ENCODE peak calls at places on chromosome 3, in seven cellular contexts. L, K, P, E, S, B and M are unnamed samples.
A peak's percentile ranks its signal among the peaks of the same experiment; 100 is the strongest.

GRCh38 chr3:134650431-134651346 is at the start of gene KY:
- DNase-seq in K (peak; percentile 56), S (peak; percentile 47), L (no peak), B (peak; percentile 63), E (peak; percentile 51), P (no peak), M (peak; percentile 38)

GRCh38 chr3:30496496-30496966 is 109.9 kb upstream of the TGFBR2 start:
- DNase-seq in K (no peak), L (no peak), P (peak; percentile 74), S (peak; percentile 53), E (peak; percentile 84), B (peak; percentile 66), M (peak; percentile 93)

GRCh38 chr3:196778755-196779154 is 39.1 kb downstream of the PAK2 start:
- DNase-seq in S (peak; percentile 67), E (peak; percentile 79), P (peak; percentile 77), K (no peak), L (no peak), B (peak; percentile 69), M (peak; percentile 76)

GRCh38 chr3:183662099-183662498 is 26.7 kb downstream of the KLHL24 start:
- DNase-seq in K (no peak), B (no peak), S (peak; percentile 17), P (no peak), L (no peak), E (peak; percentile 12), M (no peak)

GRCh38 chr3:138947303-138948121 is 495 bp downstream of the FOXL2NB start:
- DNase-seq in L (no peak), B (no peak), S (no peak), E (no peak), P (no peak), K (peak; percentile 77), M (no peak)

GRCh38 chr3:52609316-52609815 is 73.0 kb downstream of the UQCC5 start:
- DNase-seq in S (no peak), B (peak; percentile 11), E (peak; percentile 32), P (no peak), L (no peak), K (peak; percentile 4), M (no peak)

GRCh38 chr3:70264122-70264780 is 48.2 kb downstream of the MDFIC2 start:
- DNase-seq in E (peak; percentile 31), K (no peak), P (peak; percentile 78), L (no peak), S (peak; percentile 31), B (peak; percentile 12), M (peak; percentile 49)

GRCh38 chr3:126855374-126855773 is 127.5 kb upstream of the PLXNA1 start:
- DNase-seq in L (no peak), K (no peak), P (no peak), B (no peak), E (no peak), S (no peak), M (no peak)

GRCh38 chr3:33380653-33381052 is 59.6 kb downstream of the UBP1 start:
- DNase-seq in B (no peak), L (no peak), P (no peak), S (no peak), E (no peak), K (no peak), M (no peak)

GRCh38 chr3:72860053-72860452 is 11.8 kb upstream of the SHQ1 start:
- DNase-seq in P (no peak), L (no peak), B (no peak), E (no peak), K (no peak), S (no peak), M (no peak)

GRCh38 chr3:158830391-158830790 is 28.5 kb downstream of the MFSD1 start:
- DNase-seq in B (peak; percentile 58), P (no peak), K (no peak), L (no peak), E (peak; percentile 90), S (peak; percentile 3), M (peak; percentile 37)

GRCh38 chr3:115836944-115837343 is 213.6 kb downstream of the GAP43 start:
- DNase-seq in L (no peak), S (peak; percentile 49), P (no peak), E (peak; percentile 34), K (peak; percentile 39), B (peak; percentile 52), M (peak; percentile 14)

GRCh38 chr3:179450901-179451334 is 352 bp downstream of the GNB4 start:
- DNase-seq in P (peak; percentile 25), S (peak; percentile 32), K (peak; percentile 28), E (peak; percentile 38), B (peak; percentile 67), L (no peak), M (no peak)

GRCh38 chr3:16290007-16290826 is 25.2 kb downstream of the OXNAD1 start:
- DNase-seq in K (peak; percentile 44), P (peak; percentile 51), B (peak; percentile 81), L (peak; percentile 64), E (peak; percentile 64), S (peak; percentile 77), M (peak; percentile 77)

GRCh38 chr3:113495035-113495434 is 19.9 kb downstream of the SPICE1 start:
- DNase-seq in P (peak; percentile 35), E (peak; percentile 42), L (peak; percentile 38), B (peak; percentile 57), K (peak; percentile 32), S (peak; percentile 53), M (peak; percentile 43)

GRCh38 chr3:42937334-42937733 is 31.4 kb downstream of the ZNF662 start:
- DNase-seq in E (no peak), L (no peak), S (no peak), K (no peak), P (no peak), B (no peak), M (no peak)

GRCh38 chr3:42934111-42934510 is 28.2 kb downstream of the ZNF662 start:
- DNase-seq in L (no peak), K (peak; percentile 28), E (no peak), B (no peak), S (no peak), P (no peak), M (no peak)

GRCh38 chr3:42934910-42935309 is 29.0 kb downstream of the ZNF662 start:
- DNase-seq in P (no peak), E (no peak), B (no peak), S (no peak), K (no peak), L (no peak), M (no peak)

GRCh38 chr3:42936157-42936981 is 30.4 kb downstream of the ZNF662 start:
- DNase-seq in B (peak; percentile 76), P (peak; percentile 45), S (peak; percentile 61), E (peak; percentile 36), K (no peak), L (no peak), M (no peak)

GRCh38 chr3:42935472-42935871 is 29.5 kb downstream of the ZNF662 start:
- DNase-seq in E (no peak), B (no peak), L (no peak), P (no peak), S (no peak), K (no peak), M (no peak)
- H3K4me3 ChIP-seq in E (no peak overlapping the region), B (no peak overlapping the region), L (no peak overlapping the region), P (no peak overlapping the region), S (no peak overlapping the region), K (no peak overlapping the region), M (no peak overlapping the region)

DNA sequence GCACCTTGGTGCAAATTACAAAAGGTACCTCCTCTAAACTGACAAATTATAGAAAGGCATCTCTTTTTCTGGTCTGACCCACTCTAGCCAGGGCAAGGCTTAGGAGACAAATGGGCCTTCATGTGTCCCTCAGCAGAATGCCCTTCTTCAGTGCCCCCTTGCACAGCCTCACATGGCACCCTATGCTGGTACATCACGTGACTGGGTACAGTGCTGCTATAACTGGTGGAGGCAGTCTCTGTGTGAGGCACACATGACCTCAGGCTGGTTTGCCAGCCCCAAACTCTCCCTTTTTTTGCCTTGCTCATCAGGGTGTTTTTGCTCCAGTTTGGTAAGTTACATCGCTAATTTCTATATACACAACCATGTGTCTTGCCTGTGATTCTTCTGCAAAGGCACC is 3.1 kb downstream of the CLEC3B start:
- DNase-seq in S (no peak), K (no peak), L (no peak), P (no peak), E (no peak), B (no peak), M (no peak)
- H3K4me3 ChIP-seq in S (no peak overlapping the region), K (no peak overlapping the region), L (no peak overlapping the region), P (no peak overlapping the region), E (no peak overlapping the region), B (no peak overlapping the region), M (no peak overlapping the region)

DNA sequence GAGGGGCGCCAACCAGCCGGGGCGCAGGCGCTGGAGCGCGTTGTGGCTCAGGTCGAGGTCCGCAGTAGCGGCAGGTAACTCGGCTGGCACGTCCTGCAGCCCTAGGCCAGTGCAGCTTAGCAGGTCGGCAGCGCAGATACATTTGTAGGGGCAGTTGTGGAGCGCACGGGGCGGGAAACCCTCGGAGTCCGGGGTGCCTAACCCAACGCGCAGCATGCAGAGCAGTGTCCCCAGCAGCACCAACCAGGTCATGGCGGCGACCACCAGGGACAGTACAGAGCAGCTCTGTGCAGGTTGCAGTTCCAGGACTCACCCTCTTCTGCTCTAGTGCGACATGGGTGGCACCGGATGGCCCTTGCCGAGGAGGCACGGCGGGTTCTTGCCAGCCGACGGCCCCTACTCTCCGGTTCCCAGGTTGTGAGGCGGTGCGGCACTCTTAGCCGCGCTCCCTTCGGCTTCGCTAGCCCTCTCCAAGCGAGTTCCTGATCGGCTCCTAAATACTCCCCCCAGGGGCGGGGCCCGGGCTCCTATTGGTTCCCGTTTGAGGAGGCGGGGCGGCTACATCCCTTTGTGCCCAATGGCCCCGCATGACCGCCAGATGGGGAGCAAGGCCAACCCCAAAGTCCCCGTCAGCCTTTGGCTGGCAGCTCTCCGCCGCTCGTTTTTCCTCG is at the start of gene AMIGO3:
- DNase-seq in E (peak; percentile 89), K (peak; percentile 96), L (peak; percentile 93), P (peak; percentile 90), S (peak; percentile 89), B (peak; percentile 97), M (peak; percentile 94)
- H3K4me3 ChIP-seq in E (peak within 1 kb of the TSS; percentile 46), K (peak within 1 kb of the TSS; percentile 9), L (peak within 1 kb of the TSS; percentile 94), P (peak within 1 kb of the TSS; percentile 53), S (peak within 1 kb of the TSS; percentile 55), B (peak within 1 kb of the TSS; percentile 28), M (peak within 1 kb of the TSS; percentile 46)

GRCh38 chr3:137759505-137759904 is 4.6 kb upstream of the SOX14 start:
- DNase-seq in B (no peak), K (no peak), S (no peak), L (no peak), P (no peak), E (no peak), M (no peak)

GRCh38 chr3:137761563-137762503 is 2.3 kb upstream of the SOX14 start:
- DNase-seq in E (no peak), K (peak; percentile 43), B (peak; percentile 4), L (no peak), S (no peak), P (no peak), M (no peak)

GRCh38 chr3:137762674-137763593 is 1.2 kb upstream of the SOX14 start:
- DNase-seq in L (no peak), K (no peak), B (no peak), S (no peak), P (no peak), E (no peak), M (no peak)

GRCh38 chr3:137760341-137761098 is 3.6 kb upstream of the SOX14 start:
- DNase-seq in K (no peak), E (no peak), L (no peak), S (no peak), P (no peak), B (no peak), M (no peak)

DNA sequence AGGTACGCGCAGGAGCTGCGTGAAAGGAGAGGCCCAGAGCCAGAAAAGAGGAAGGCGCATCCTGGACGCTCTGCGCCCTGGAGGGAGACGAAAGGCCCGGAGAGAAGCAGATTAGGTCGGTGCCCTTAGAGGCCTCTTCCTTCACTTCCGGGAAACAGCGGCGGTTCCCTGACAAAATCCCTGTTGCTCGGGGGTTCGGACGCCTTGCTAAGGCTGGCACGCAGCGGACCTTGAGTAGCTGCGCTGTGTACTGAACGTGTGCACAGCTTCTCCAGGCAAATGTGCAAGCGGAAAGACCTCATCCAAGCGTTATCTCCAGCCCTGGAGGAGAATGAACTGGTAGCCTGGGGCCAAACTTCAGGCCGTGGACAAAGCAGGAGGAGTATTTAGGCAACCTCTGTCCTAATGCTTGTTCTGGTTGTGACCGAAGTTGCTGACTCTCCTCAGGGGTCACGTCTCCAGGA is 3.0 kb upstream of the SOX14 start:
- DNase-seq in B (no peak), S (no peak), P (no peak), L (no peak), K (peak; percentile 21), E (no peak), M (no peak)
- H3K4me3 ChIP-seq in B (no peak overlapping the region), S (no peak overlapping the region), P (no peak overlapping the region), L (no peak overlapping the region), K (no peak overlapping the region), E (no peak overlapping the region), M (no peak overlapping the region)